ENCODE peak calls at places on chromosomes 12 and 14, in five cellular contexts. One of them, this sample, is unnamed.

GRCh38 chr12:100698518-100698917 is 96.1 kb upstream of the ANO4 start:
- DNase-seq in IMR-90: no peak
- DNase-seq in H1: no peak
- DNase-seq in neuronal stem cell: no peak
- DNase-seq in H9: no peak
- DNase-seq in this sample: no peak

GRCh38 chr14:59297070-59297766 is 108.8 kb downstream of the DAAM1 start:
- DNase-seq in IMR-90: no peak
- DNase-seq in H1: no peak
- DNase-seq in neuronal stem cell: no peak
- DNase-seq in H9: no peak
- DNase-seq in this sample: peak

GRCh38 chr12:26319511-26319910 is 124.1 kb downstream of the SSPN start:
- DNase-seq in IMR-90: peak
- DNase-seq in H1: peak
- DNase-seq in neuronal stem cell: no peak
- DNase-seq in H9: no peak
- DNase-seq in this sample: peak

GRCh38 chr14:37122288-37122687 is 50.1 kb downstream of the SLC25A21 start:
- DNase-seq in IMR-90: peak
- DNase-seq in H1: no peak
- DNase-seq in neuronal stem cell: no peak
- DNase-seq in H9: no peak
- DNase-seq in this sample: no peak

GRCh38 chr14:90368946-90369721 is 27.7 kb upstream of the CALM1 start:
- DNase-seq in IMR-90: peak
- DNase-seq in H1: no peak
- DNase-seq in neuronal stem cell: no peak
- DNase-seq in H9: no peak
- DNase-seq in this sample: no peak

GRCh38 chr14:72538387-72538786 is 355.5 kb downstream of the DPF3 start:
- DNase-seq in IMR-90: no peak
- DNase-seq in H1: no peak
- DNase-seq in neuronal stem cell: no peak
- DNase-seq in H9: no peak
- DNase-seq in this sample: no peak

GRCh38 chr12:58166643-58167042 is 225.3 kb downstream of the ATP23 start:
- DNase-seq in IMR-90: no peak
- DNase-seq in H1: no peak
- DNase-seq in neuronal stem cell: no peak
- DNase-seq in H9: no peak
- DNase-seq in this sample: no peak

GRCh38 chr12:82176761-82177490 is 181.3 kb downstream of the CCDC59 start:
- DNase-seq in IMR-90: no peak
- DNase-seq in H1: no peak
- DNase-seq in neuronal stem cell: no peak
- DNase-seq in H9: no peak
- DNase-seq in this sample: no peak

GRCh38 chr12:100995201-100995600 is 200.6 kb downstream of the ANO4 start:
- DNase-seq in IMR-90: peak
- DNase-seq in H1: no peak
- DNase-seq in neuronal stem cell: peak
- DNase-seq in H9: no peak
- DNase-seq in this sample: no peak

GRCh38 chr14:61925043-61925442 is 162.8 kb downstream of the SNAPC1 start:
- DNase-seq in IMR-90: peak
- DNase-seq in H1: no peak
- DNase-seq in neuronal stem cell: no peak
- DNase-seq in H9: peak
- DNase-seq in this sample: peak

GRCh38 chr12:45284096-45284901 is 68.4 kb downstream of the ANO6 start:
- DNase-seq in IMR-90: peak
- DNase-seq in H1: no peak
- DNase-seq in neuronal stem cell: no peak
- DNase-seq in H9: peak
- DNase-seq in this sample: peak

GRCh38 chr14:102622262-102622885 is 29.9 kb downstream of the RCOR1 start:
- DNase-seq in IMR-90: no peak
- DNase-seq in H1: no peak
- DNase-seq in neuronal stem cell: no peak
- DNase-seq in H9: no peak
- DNase-seq in this sample: no peak

GRCh38 chr14:96055065-96055752 is 16.0 kb downstream of the C14orf132 start:
- DNase-seq in IMR-90: peak
- DNase-seq in H1: no peak
- DNase-seq in neuronal stem cell: no peak
- DNase-seq in H9: no peak
- DNase-seq in this sample: no peak

GRCh38 chr12:87141091-87141490 is 884.9 kb upstream of the MGAT4C start:
- DNase-seq in IMR-90: no peak
- DNase-seq in H1: no peak
- DNase-seq in neuronal stem cell: no peak
- DNase-seq in H9: no peak
- DNase-seq in this sample: no peak

GRCh38 chr12:46446645-46447044 is 74.1 kb upstream of the SLC38A2 start:
- DNase-seq in IMR-90: no peak
- DNase-seq in H1: no peak
- DNase-seq in neuronal stem cell: no peak
- DNase-seq in H9: no peak
- DNase-seq in this sample: no peak
- H3K4me2 ChIP-seq in IMR-90: no peak
- H3K4me2 ChIP-seq in H1: no peak
- H3K4me2 ChIP-seq in neuronal stem cell: no peak
- H3K4me2 ChIP-seq in H9: no peak
- H3K4me2 ChIP-seq in this sample: no peak

GRCh38 chr12:11630046-11630706 is 19.3 kb upstream of the ETV6 start:
- DNase-seq in IMR-90: no peak
- DNase-seq in H1: no peak
- DNase-seq in neuronal stem cell: no peak
- DNase-seq in H9: no peak
- DNase-seq in this sample: no peak
- H4K91ac ChIP-seq in IMR-90: no peak
- H4K91ac ChIP-seq in H1: no peak
- H4K91ac ChIP-seq in neuronal stem cell: no peak
- H4K91ac ChIP-seq in H9: no peak
- H4K91ac ChIP-seq in this sample: no peak

DNA sequence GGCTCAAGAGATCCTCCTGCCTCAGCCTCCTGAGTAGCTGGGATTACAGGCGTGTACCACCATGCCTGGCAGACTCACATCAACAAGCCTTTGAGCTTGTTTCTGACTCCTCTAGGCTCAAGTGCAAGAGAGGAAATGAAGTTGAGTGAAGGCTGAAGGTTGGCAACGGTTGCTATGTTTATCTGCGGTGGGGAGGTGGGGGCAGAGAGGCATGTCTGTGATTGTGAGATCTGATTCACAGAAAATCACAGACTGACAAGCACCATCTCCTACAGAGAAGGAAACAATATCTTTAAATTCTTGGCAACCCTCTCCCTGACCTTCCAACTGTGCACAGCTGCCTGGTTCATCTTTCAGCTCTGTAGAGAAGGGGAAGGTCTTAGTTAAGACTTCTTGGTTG is 22.1 kb upstream of the NINJ2 start:
- DNase-seq in IMR-90: peak
- DNase-seq in H1: no peak
- DNase-seq in neuronal stem cell: no peak
- DNase-seq in H9: no peak
- DNase-seq in this sample: no peak
- H3K4me2 ChIP-seq in IMR-90: no peak
- H3K4me2 ChIP-seq in H1: no peak
- H3K4me2 ChIP-seq in neuronal stem cell: no peak
- H3K4me2 ChIP-seq in H9: no peak
- H3K4me2 ChIP-seq in this sample: no peak

DNA sequence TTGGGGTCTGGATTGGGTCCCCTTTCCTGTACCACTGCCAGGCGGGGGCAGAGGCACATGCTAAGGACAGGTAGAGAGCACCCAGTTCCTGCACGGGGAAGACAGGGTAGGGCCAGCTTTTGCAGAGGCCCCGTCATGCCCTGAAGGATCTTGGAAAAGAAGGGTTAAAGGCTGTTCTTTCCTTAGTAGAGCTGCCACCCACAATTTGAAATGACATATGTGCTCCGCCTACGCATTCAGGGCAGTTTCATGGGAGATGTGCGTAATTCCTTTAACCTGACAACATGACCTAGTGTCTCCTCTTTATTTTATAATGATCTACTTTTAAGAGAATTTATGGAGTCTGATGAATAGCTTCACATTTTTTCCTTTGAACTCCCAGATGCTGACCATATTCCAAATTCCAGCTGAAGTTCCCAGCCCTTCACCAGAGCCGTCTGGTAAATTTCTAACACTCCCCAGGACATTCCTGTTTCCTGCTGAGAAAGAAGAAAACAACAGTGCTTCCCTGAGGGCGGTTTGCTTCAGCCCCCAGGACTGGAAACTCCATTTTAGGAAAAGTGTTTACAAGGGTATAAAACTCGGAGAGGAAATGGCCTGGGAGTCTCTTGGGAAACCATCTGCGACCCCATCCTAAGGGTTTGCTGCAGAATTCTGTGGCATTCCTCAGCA is 58.9 kb upstream of the PLEKHG3 start:
- DNase-seq in IMR-90: peak
- DNase-seq in H1: peak
- DNase-seq in neuronal stem cell: peak
- DNase-seq in H9: peak
- DNase-seq in this sample: peak
- H4K91ac ChIP-seq in IMR-90: peak
- H4K91ac ChIP-seq in H1: peak
- H4K91ac ChIP-seq in neuronal stem cell: no peak
- H4K91ac ChIP-seq in H9: no peak
- H4K91ac ChIP-seq in this sample: peak

GRCh38 chr12:28026701-28027100 is 54.2 kb upstream of the PTHLH start:
- DNase-seq in IMR-90: no peak
- DNase-seq in H1: no peak
- DNase-seq in neuronal stem cell: no peak
- DNase-seq in H9: no peak
- DNase-seq in this sample: peak
- H3K4me2 ChIP-seq in IMR-90: no peak
- H3K4me2 ChIP-seq in H1: no peak
- H3K4me2 ChIP-seq in neuronal stem cell: no peak
- H3K4me2 ChIP-seq in H9: no peak
- H3K4me2 ChIP-seq in this sample: no peak

GRCh38 chr12:2834581-2835491 is at the start of gene NRIP2:
- DNase-seq in IMR-90: peak
- DNase-seq in H1: no peak
- DNase-seq in neuronal stem cell: no peak
- DNase-seq in H9: no peak
- DNase-seq in this sample: no peak
- H4K91ac ChIP-seq in IMR-90: no peak
- H4K91ac ChIP-seq in H1: no peak
- H4K91ac ChIP-seq in neuronal stem cell: no peak
- H4K91ac ChIP-seq in H9: no peak
- H4K91ac ChIP-seq in this sample: no peak

GRCh38 chr12:94997726-94998125 is 5.8 kb downstream of the NDUFA12 start:
- DNase-seq in IMR-90: no peak
- DNase-seq in H1: no peak
- DNase-seq in neuronal stem cell: no peak
- DNase-seq in H9: no peak
- DNase-seq in this sample: peak

GRCh38 chr12:94998322-94998721 is 5.2 kb downstream of the NDUFA12 start:
- DNase-seq in IMR-90: no peak
- DNase-seq in H1: no peak
- DNase-seq in neuronal stem cell: no peak
- DNase-seq in H9: no peak
- DNase-seq in this sample: no peak

GRCh38 chr12:94997061-94997460 is 6.4 kb downstream of the NDUFA12 start:
- DNase-seq in IMR-90: no peak
- DNase-seq in H1: no peak
- DNase-seq in neuronal stem cell: no peak
- DNase-seq in H9: no peak
- DNase-seq in this sample: peak

GRCh38 chr12:94990222-94990621 is 13.3 kb downstream of the NDUFA12 start:
- DNase-seq in IMR-90: no peak
- DNase-seq in H1: no peak
- DNase-seq in neuronal stem cell: no peak
- DNase-seq in H9: no peak
- DNase-seq in this sample: no peak

DNA sequence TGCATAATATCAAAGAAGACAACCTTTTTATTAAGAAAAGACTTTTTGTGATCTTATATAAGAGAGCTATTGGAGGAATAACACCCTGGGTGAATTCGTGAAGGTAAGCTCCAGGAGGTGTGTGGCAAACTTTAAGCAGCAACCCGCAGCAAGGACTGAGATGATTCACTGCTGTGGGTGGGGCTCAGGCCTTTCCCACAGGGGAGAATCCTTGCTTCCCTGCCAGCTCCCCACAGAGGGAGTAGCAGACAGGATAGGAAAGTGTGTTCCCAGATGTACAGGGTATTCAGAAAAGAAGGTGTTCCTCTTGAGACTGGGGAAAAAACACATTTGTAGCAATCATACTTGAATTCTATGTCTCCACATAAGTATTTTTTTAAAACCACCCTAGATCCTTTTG is 9.2 kb downstream of the NDUFA12 start:
- DNase-seq in IMR-90: peak
- DNase-seq in H1: no peak
- DNase-seq in neuronal stem cell: no peak
- DNase-seq in H9: no peak
- DNase-seq in this sample: peak
- H3K4me2 ChIP-seq in IMR-90: no peak
- H3K4me2 ChIP-seq in H1: no peak
- H3K4me2 ChIP-seq in neuronal stem cell: no peak
- H3K4me2 ChIP-seq in H9: no peak
- H3K4me2 ChIP-seq in this sample: no peak

GRCh38 chr14:75452900-75453816 is 25.3 kb downstream of the JDP2 start:
- DNase-seq in IMR-90: peak
- DNase-seq in H1: peak
- DNase-seq in neuronal stem cell: peak
- DNase-seq in H9: peak
- DNase-seq in this sample: peak
- H4K91ac ChIP-seq in IMR-90: peak
- H4K91ac ChIP-seq in H1: peak
- H4K91ac ChIP-seq in neuronal stem cell: peak
- H4K91ac ChIP-seq in H9: peak
- H4K91ac ChIP-seq in this sample: peak

GRCh38 chr14:40229676-40230075 is 797.4 kb upstream of the FBXO33 start:
- DNase-seq in IMR-90: no peak
- DNase-seq in H1: no peak
- DNase-seq in neuronal stem cell: no peak
- DNase-seq in H9: no peak
- DNase-seq in this sample: no peak
- H3K4me2 ChIP-seq in IMR-90: no peak
- H3K4me2 ChIP-seq in H1: no peak
- H3K4me2 ChIP-seq in neuronal stem cell: no peak
- H3K4me2 ChIP-seq in H9: no peak
- H3K4me2 ChIP-seq in this sample: no peak

DNA sequence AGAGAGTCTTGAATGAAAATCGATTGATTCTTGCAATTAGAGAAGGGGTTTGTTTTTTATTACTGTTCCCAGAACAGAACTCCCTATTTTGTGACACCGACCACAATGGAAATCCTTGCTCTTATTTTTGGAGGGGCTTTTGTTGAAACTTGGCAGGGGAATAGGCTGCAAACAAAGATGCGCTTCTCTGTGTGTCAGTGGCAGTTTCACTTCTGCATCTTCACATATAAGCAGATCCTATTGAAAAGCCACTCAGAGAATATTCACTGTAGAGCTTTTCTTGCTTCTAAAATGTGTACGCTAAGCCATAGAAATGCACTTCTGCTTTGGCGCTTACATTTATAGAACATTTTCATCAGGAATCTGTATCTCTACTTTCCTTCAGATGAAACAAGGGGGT is 1822.4 kb upstream of the SEL1L start:
- DNase-seq in IMR-90: no peak
- DNase-seq in H1: no peak
- DNase-seq in neuronal stem cell: no peak
- DNase-seq in H9: no peak
- DNase-seq in this sample: no peak
- H4K91ac ChIP-seq in IMR-90: no peak
- H4K91ac ChIP-seq in H1: no peak
- H4K91ac ChIP-seq in neuronal stem cell: no peak
- H4K91ac ChIP-seq in H9: no peak
- H4K91ac ChIP-seq in this sample: no peak

This sample was measured in trophoblast cell.